ENCODE peak calls at places on chromosomes 4 and X, in seven cellular contexts. One of them, this sample, is unnamed.

GRCh38 chr4:121668368-121669162 is 28.2 kb downstream of the ANXA5 start:
- DNase-seq in CD8-positive, alpha-beta T cell: no peak
- DNase-seq in PC-3: peak; percentile 59
- DNase-seq in heart left ventricle: no peak
- DNase-seq in mammary epithelial cell: peak; percentile 86
- DNase-seq in CD4-positive, alpha-beta memory T cell: no peak
- DNase-seq in lung: no peak
- DNase-seq in this sample: no peak

GRCh38 chrX:3280706-3281105 is 65.7 kb downstream of the MXRA5 start:
- DNase-seq in CD8-positive, alpha-beta T cell: no peak
- DNase-seq in PC-3: no peak
- DNase-seq in heart left ventricle: no peak
- DNase-seq in mammary epithelial cell: no peak
- DNase-seq in CD4-positive, alpha-beta memory T cell: no peak
- DNase-seq in lung: no peak
- DNase-seq in this sample: no peak

GRCh38 chr4:38266616-38267015 is 306.4 kb downstream of the PTTG2 start:
- DNase-seq in CD8-positive, alpha-beta T cell: no peak
- DNase-seq in PC-3: peak; percentile 55
- DNase-seq in heart left ventricle: no peak
- DNase-seq in mammary epithelial cell: peak; percentile 37
- DNase-seq in CD4-positive, alpha-beta memory T cell: no peak
- DNase-seq in lung: no peak
- DNase-seq in this sample: no peak

GRCh38 chr4:147518846-147519767 is 38.2 kb downstream of the EDNRA start:
- DNase-seq in CD8-positive, alpha-beta T cell: peak; percentile 6
- DNase-seq in PC-3: peak; percentile 74
- DNase-seq in heart left ventricle: peak; percentile 32
- DNase-seq in mammary epithelial cell: peak; percentile 60
- DNase-seq in CD4-positive, alpha-beta memory T cell: peak; percentile 32
- DNase-seq in lung: peak; percentile 41
- DNase-seq in this sample: peak; percentile 41

GRCh38 chr4:73007526-73008100 is 61.9 kb downstream of the COX18 start:
- DNase-seq in CD8-positive, alpha-beta T cell: no peak
- DNase-seq in PC-3: no peak
- DNase-seq in heart left ventricle: no peak
- DNase-seq in mammary epithelial cell: no peak
- DNase-seq in CD4-positive, alpha-beta memory T cell: no peak
- DNase-seq in lung: no peak
- DNase-seq in this sample: no peak

GRCh38 chr4:101670370-101670769 is 120.2 kb upstream of the BANK1 start:
- DNase-seq in CD8-positive, alpha-beta T cell: no peak
- DNase-seq in PC-3: no peak
- DNase-seq in heart left ventricle: no peak
- DNase-seq in mammary epithelial cell: no peak
- DNase-seq in CD4-positive, alpha-beta memory T cell: no peak
- DNase-seq in lung: no peak
- DNase-seq in this sample: no peak

GRCh38 chr4:158020175-158020574 is 152.7 kb downstream of the GASK1B start:
- DNase-seq in CD8-positive, alpha-beta T cell: no peak
- DNase-seq in PC-3: peak; percentile 75
- DNase-seq in heart left ventricle: peak; percentile 31
- DNase-seq in mammary epithelial cell: peak; percentile 82
- DNase-seq in CD4-positive, alpha-beta memory T cell: no peak
- DNase-seq in lung: no peak
- DNase-seq in this sample: no peak

GRCh38 chr4:101218346-101218745 is 129.0 kb downstream of the PPP3CA start:
- DNase-seq in CD8-positive, alpha-beta T cell: no peak
- DNase-seq in PC-3: no peak
- DNase-seq in heart left ventricle: no peak
- DNase-seq in mammary epithelial cell: no peak
- DNase-seq in CD4-positive, alpha-beta memory T cell: no peak
- DNase-seq in lung: no peak
- DNase-seq in this sample: no peak

GRCh38 chr4:168711197-168712120 is 214.6 kb downstream of the PALLD start:
- DNase-seq in CD8-positive, alpha-beta T cell: no peak
- DNase-seq in PC-3: no peak
- DNase-seq in heart left ventricle: no peak
- DNase-seq in mammary epithelial cell: peak; percentile 63
- DNase-seq in CD4-positive, alpha-beta memory T cell: no peak
- DNase-seq in lung: no peak
- DNase-seq in this sample: no peak

GRCh38 chr4:109609431-109609830 is 49.4 kb downstream of the MCUB start:
- DNase-seq in CD8-positive, alpha-beta T cell: no peak
- DNase-seq in PC-3: no peak
- DNase-seq in heart left ventricle: no peak
- DNase-seq in mammary epithelial cell: no peak
- DNase-seq in CD4-positive, alpha-beta memory T cell: no peak
- DNase-seq in lung: no peak
- DNase-seq in this sample: no peak

GRCh38 chr4:153222790-153223417 is 18.7 kb downstream of the TRIM2 start:
- DNase-seq in CD8-positive, alpha-beta T cell: no peak
- DNase-seq in PC-3: peak; percentile 28
- DNase-seq in heart left ventricle: peak; percentile 53
- DNase-seq in mammary epithelial cell: peak; percentile 41
- DNase-seq in CD4-positive, alpha-beta memory T cell: peak; percentile 15
- DNase-seq in lung: peak; percentile 38
- DNase-seq in this sample: peak; percentile 78

GRCh38 chr4:153222162-153222789 is 18.0 kb downstream of the TRIM2 start:
- DNase-seq in CD8-positive, alpha-beta T cell: no peak
- DNase-seq in PC-3: peak; percentile 79
- DNase-seq in heart left ventricle: peak; percentile 36
- DNase-seq in mammary epithelial cell: peak; percentile 73
- DNase-seq in CD4-positive, alpha-beta memory T cell: peak; percentile 49
- DNase-seq in lung: no peak
- DNase-seq in this sample: peak; percentile 82

GRCh38 chr4:153224474-153224873 is 20.2 kb downstream of the TRIM2 start:
- DNase-seq in CD8-positive, alpha-beta T cell: no peak
- DNase-seq in PC-3: no peak
- DNase-seq in heart left ventricle: no peak
- DNase-seq in mammary epithelial cell: no peak
- DNase-seq in CD4-positive, alpha-beta memory T cell: no peak
- DNase-seq in lung: no peak
- DNase-seq in this sample: no peak

GRCh38 chr4:153223418-153223792 is 19.2 kb downstream of the TRIM2 start:
- DNase-seq in CD8-positive, alpha-beta T cell: no peak
- DNase-seq in PC-3: no peak
- DNase-seq in heart left ventricle: no peak
- DNase-seq in mammary epithelial cell: peak; percentile 27
- DNase-seq in CD4-positive, alpha-beta memory T cell: no peak
- DNase-seq in lung: no peak
- DNase-seq in this sample: no peak

DNA sequence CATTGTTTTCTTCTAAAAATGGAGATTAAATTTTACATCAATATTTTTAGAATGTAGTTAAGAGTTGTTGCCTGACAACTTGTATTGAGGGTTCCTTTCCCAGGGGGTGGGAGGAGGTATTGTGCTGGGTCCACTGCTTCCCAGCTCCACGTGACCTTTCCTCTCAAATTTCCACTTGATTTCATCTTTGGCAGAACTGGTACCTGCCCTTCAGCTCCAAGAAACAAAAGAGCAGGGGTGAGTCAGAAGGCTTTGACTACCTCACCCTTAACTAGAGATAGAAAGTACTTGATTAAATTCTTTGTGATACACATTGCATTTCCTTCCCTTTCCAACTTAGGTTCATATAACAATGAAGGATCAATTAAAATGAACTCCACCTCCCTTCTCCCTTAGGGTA is 19.7 kb downstream of the TRIM2 start:
- DNase-seq in CD8-positive, alpha-beta T cell: no peak
- DNase-seq in PC-3: peak; percentile 63
- DNase-seq in heart left ventricle: no peak
- DNase-seq in mammary epithelial cell: peak; percentile 62
- DNase-seq in CD4-positive, alpha-beta memory T cell: no peak
- DNase-seq in lung: peak; percentile 38
- DNase-seq in this sample: no peak
- H3K4me3 ChIP-seq in CD8-positive, alpha-beta T cell: no peak overlapping the region
- H3K4me3 ChIP-seq in PC-3: peak overlapping the region; percentile 70
- H3K4me3 ChIP-seq in heart left ventricle: peak overlapping the region; percentile 76
- H3K4me3 ChIP-seq in mammary epithelial cell: peak overlapping the region; percentile 58
- H3K4me3 ChIP-seq in CD4-positive, alpha-beta memory T cell: no peak overlapping the region
- H3K4me3 ChIP-seq in lung: no peak overlapping the region
- H3K4me3 ChIP-seq in this sample: no peak overlapping the region

GRCh38 chr4:6324461-6324998 is 54.9 kb downstream of the WFS1 start:
- DNase-seq in CD8-positive, alpha-beta T cell: no peak
- DNase-seq in PC-3: no peak
- DNase-seq in heart left ventricle: no peak
- DNase-seq in mammary epithelial cell: no peak
- DNase-seq in CD4-positive, alpha-beta memory T cell: no peak
- DNase-seq in lung: no peak
- DNase-seq in this sample: no peak
- H3K27me3 ChIP-seq in CD8-positive, alpha-beta T cell: no peaks in the 10 kb centered on the region
- H3K27me3 ChIP-seq in PC-3: no peaks in the 10 kb centered on the region
- H3K27me3 ChIP-seq in heart left ventricle: no peaks in the 10 kb centered on the region
- H3K27me3 ChIP-seq in mammary epithelial cell: no peaks in the 10 kb centered on the region
- H3K27me3 ChIP-seq in CD4-positive, alpha-beta memory T cell: peaks cover 10% of the 10 kb centered on the region
- H3K27me3 ChIP-seq in lung: no peaks in the 10 kb centered on the region
- H3K27me3 ChIP-seq in this sample: no peaks in the 10 kb centered on the region

DNA sequence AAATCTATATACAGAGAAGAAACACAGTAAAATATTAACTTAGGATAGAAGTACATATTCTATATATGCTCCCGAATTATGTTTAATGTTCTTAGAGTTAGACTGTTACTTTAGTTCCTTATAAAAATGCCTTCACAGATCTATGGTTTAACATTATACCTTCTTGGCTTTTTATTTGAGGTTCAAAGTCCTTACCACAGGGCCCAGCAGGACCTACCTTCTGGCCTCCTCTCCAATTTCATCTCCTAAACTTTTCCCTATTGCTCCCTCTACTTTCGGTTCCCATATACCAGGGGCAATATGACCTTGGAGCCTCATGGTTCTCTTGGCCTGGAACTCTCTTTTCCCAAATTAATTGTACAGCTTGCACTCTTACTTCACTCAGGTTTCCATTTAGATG is 11.8 kb downstream of the ANKRD37 start:
- DNase-seq in CD8-positive, alpha-beta T cell: no peak
- DNase-seq in PC-3: no peak
- DNase-seq in heart left ventricle: no peak
- DNase-seq in mammary epithelial cell: no peak
- DNase-seq in CD4-positive, alpha-beta memory T cell: no peak
- DNase-seq in lung: no peak
- DNase-seq in this sample: no peak
- H3K36me3 ChIP-seq in CD8-positive, alpha-beta T cell: peaks cover 6% of the 10 kb centered on the region
- H3K36me3 ChIP-seq in PC-3: no peaks in the 10 kb centered on the region
- H3K36me3 ChIP-seq in heart left ventricle: peaks cover 73% of the 10 kb centered on the region
- H3K36me3 ChIP-seq in mammary epithelial cell: peaks cover 4% of the 10 kb centered on the region
- H3K36me3 ChIP-seq in CD4-positive, alpha-beta memory T cell: peaks cover 17% of the 10 kb centered on the region
- H3K36me3 ChIP-seq in lung: peaks cover 14% of the 10 kb centered on the region
- H3K36me3 ChIP-seq in this sample: peaks cover 4% of the 10 kb centered on the region

GRCh38 chr4:91471280-91471679 is 832.5 kb upstream of the GRID2 start:
- DNase-seq in CD8-positive, alpha-beta T cell: no peak
- DNase-seq in PC-3: no peak
- DNase-seq in heart left ventricle: no peak
- DNase-seq in mammary epithelial cell: no peak
- DNase-seq in CD4-positive, alpha-beta memory T cell: no peak
- DNase-seq in lung: no peak
- DNase-seq in this sample: no peak
- H3K4me3 ChIP-seq in CD8-positive, alpha-beta T cell: no peak overlapping the region
- H3K4me3 ChIP-seq in PC-3: no peak overlapping the region
- H3K4me3 ChIP-seq in heart left ventricle: no peak overlapping the region
- H3K4me3 ChIP-seq in mammary epithelial cell: no peak overlapping the region
- H3K4me3 ChIP-seq in CD4-positive, alpha-beta memory T cell: no peak overlapping the region
- H3K4me3 ChIP-seq in lung: no peak overlapping the region
- H3K4me3 ChIP-seq in this sample: no peak overlapping the region

GRCh38 chr4:7952615-7953014 is 13.0 kb upstream of the AFAP1 start:
- DNase-seq in CD8-positive, alpha-beta T cell: no peak
- DNase-seq in PC-3: no peak
- DNase-seq in heart left ventricle: no peak
- DNase-seq in mammary epithelial cell: no peak
- DNase-seq in CD4-positive, alpha-beta memory T cell: no peak
- DNase-seq in lung: no peak
- DNase-seq in this sample: no peak
- H3K27me3 ChIP-seq in CD8-positive, alpha-beta T cell: no peaks in the 10 kb centered on the region
- H3K27me3 ChIP-seq in PC-3: no peaks in the 10 kb centered on the region
- H3K27me3 ChIP-seq in heart left ventricle: no peaks in the 10 kb centered on the region
- H3K27me3 ChIP-seq in mammary epithelial cell: no peaks in the 10 kb centered on the region
- H3K27me3 ChIP-seq in CD4-positive, alpha-beta memory T cell: no peaks in the 10 kb centered on the region
- H3K27me3 ChIP-seq in lung: no peaks in the 10 kb centered on the region
- H3K27me3 ChIP-seq in this sample: no peaks in the 10 kb centered on the region

GRCh38 chr4:56004235-56004634 is 55.5 kb downstream of the CEP135 start:
- DNase-seq in CD8-positive, alpha-beta T cell: no peak
- DNase-seq in PC-3: no peak
- DNase-seq in heart left ventricle: no peak
- DNase-seq in mammary epithelial cell: no peak
- DNase-seq in CD4-positive, alpha-beta memory T cell: no peak
- DNase-seq in lung: no peak
- DNase-seq in this sample: no peak

GRCh38 chr4:56007154-56007553 is 58.4 kb downstream of the CEP135 start:
- DNase-seq in CD8-positive, alpha-beta T cell: no peak
- DNase-seq in PC-3: no peak
- DNase-seq in heart left ventricle: no peak
- DNase-seq in mammary epithelial cell: no peak
- DNase-seq in CD4-positive, alpha-beta memory T cell: no peak
- DNase-seq in lung: no peak
- DNase-seq in this sample: peak; percentile 6

DNA sequence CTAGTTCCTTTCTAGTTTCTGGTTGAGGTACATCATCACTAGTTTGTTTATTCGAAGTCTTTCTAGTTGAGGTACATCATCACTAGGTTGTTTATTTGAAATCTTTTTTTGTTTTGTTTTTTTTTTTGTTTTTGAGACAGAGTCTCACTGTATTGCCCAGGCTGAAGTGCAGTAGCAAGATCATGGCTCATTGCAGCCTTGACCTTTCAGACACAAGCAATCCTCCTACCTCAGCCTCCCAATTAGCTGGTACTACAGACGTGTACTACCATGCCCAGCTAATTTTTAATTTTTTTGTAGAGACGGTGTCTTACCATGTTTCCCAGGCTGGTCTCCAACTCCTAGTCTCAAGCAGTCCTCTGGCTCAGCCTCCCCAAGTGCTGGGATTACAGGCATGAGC is 54.9 kb downstream of the CEP135 start:
- DNase-seq in CD8-positive, alpha-beta T cell: no peak
- DNase-seq in PC-3: no peak
- DNase-seq in heart left ventricle: no peak
- DNase-seq in mammary epithelial cell: no peak
- DNase-seq in CD4-positive, alpha-beta memory T cell: no peak
- DNase-seq in lung: no peak
- DNase-seq in this sample: no peak
- H3K36me3 ChIP-seq in CD8-positive, alpha-beta T cell: no peaks in the 10 kb centered on the region
- H3K36me3 ChIP-seq in PC-3: peaks cover 21% of the 10 kb centered on the region
- H3K36me3 ChIP-seq in heart left ventricle: peaks cover 47% of the 10 kb centered on the region
- H3K36me3 ChIP-seq in mammary epithelial cell: no peaks in the 10 kb centered on the region
- H3K36me3 ChIP-seq in CD4-positive, alpha-beta memory T cell: peaks cover 24% of the 10 kb centered on the region
- H3K36me3 ChIP-seq in lung: peaks cover 7% of the 10 kb centered on the region
- H3K36me3 ChIP-seq in this sample: no peaks in the 10 kb centered on the region

DNA sequence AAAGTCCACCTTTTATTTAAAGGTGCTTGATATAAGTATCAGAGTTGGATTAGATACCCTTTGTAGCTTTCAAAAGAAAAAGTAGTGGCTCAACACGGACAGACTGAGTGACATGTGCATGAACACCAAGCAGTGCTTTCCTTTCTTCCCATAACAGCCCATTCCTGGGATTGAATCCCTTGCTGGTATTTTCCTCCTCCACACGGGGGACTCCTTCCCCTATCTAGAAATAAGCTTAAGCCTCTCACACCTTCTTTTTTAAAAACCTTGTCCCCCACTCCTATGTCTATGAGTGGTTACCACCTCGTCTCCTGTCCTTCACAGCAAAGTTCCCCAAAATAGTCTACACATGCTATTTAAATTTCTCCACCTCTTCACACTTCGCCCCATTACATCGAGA is 5.1 kb downstream of the AP1S2 start:
- DNase-seq in CD8-positive, alpha-beta T cell: no peak
- DNase-seq in PC-3: peak; percentile 35
- DNase-seq in heart left ventricle: no peak
- DNase-seq in mammary epithelial cell: peak; percentile 8
- DNase-seq in CD4-positive, alpha-beta memory T cell: no peak
- DNase-seq in lung: no peak
- DNase-seq in this sample: peak; percentile 59
- H3K4me3 ChIP-seq in CD8-positive, alpha-beta T cell: no peak overlapping the region
- H3K4me3 ChIP-seq in PC-3: no peak overlapping the region
- H3K4me3 ChIP-seq in heart left ventricle: no peak overlapping the region
- H3K4me3 ChIP-seq in mammary epithelial cell: no peak overlapping the region
- H3K4me3 ChIP-seq in CD4-positive, alpha-beta memory T cell: no peak overlapping the region
- H3K4me3 ChIP-seq in lung: no peak overlapping the region
- H3K4me3 ChIP-seq in this sample: no peak overlapping the region